ENCODE peak calls at places on chromosomes 11 and 22, in five cellular contexts. One of them, this sample, is unnamed.

GRCh38 chr11:34238533-34238932 is 119.3 kb downstream of the ABTB2 start:
- DNase-seq in AG09309: no peak
- DNase-seq in nephron progenitor cell: no peak
- DNase-seq in CD8-positive, alpha-beta T cell: no peak
- DNase-seq in left ventricle myocardium inferior: no peak
- DNase-seq in this sample: no peak

GRCh38 chr22:35023692-35024363 is 42.1 kb upstream of the ISX start:
- DNase-seq in left ventricle myocardium inferior: peak
- DNase-seq in CD8-positive, alpha-beta T cell: peak
- DNase-seq in nephron progenitor cell: peak
- DNase-seq in AG09309: no peak
- DNase-seq in this sample: peak

GRCh38 chr22:39496131-39496838 is 5.8 kb upstream of the MIEF1 start:
- DNase-seq in CD8-positive, alpha-beta T cell: peak
- DNase-seq in left ventricle myocardium inferior: peak
- DNase-seq in nephron progenitor cell: peak
- DNase-seq in AG09309: no peak
- DNase-seq in this sample: peak

GRCh38 chr11:9750551-9750950 is 86.7 kb downstream of the SWAP70 start:
- DNase-seq in CD8-positive, alpha-beta T cell: no peak
- DNase-seq in left ventricle myocardium inferior: no peak
- DNase-seq in nephron progenitor cell: no peak
- DNase-seq in AG09309: no peak
- DNase-seq in this sample: no peak

GRCh38 chr22:37848587-37849088 is 581 bp upstream of the EIF3L start:
- DNase-seq in CD8-positive, alpha-beta T cell: peak
- DNase-seq in left ventricle myocardium inferior: no peak
- DNase-seq in nephron progenitor cell: no peak
- DNase-seq in AG09309: no peak
- DNase-seq in this sample: peak

GRCh38 chr11:119688362-119688761 is 40.6 kb downstream of the NECTIN1 start:
- DNase-seq in AG09309: no peak
- DNase-seq in left ventricle myocardium inferior: no peak
- DNase-seq in nephron progenitor cell: no peak
- DNase-seq in CD8-positive, alpha-beta T cell: no peak
- DNase-seq in this sample: no peak

GRCh38 chr22:27987557-27987956 is 68.5 kb upstream of the PITPNB start:
- DNase-seq in left ventricle myocardium inferior: no peak
- DNase-seq in nephron progenitor cell: no peak
- DNase-seq in AG09309: peak
- DNase-seq in CD8-positive, alpha-beta T cell: no peak
- DNase-seq in this sample: no peak

GRCh38 chr22:37103696-37104452 is 5.6 kb downstream of the TMPRSS6 start:
- DNase-seq in nephron progenitor cell: peak
- DNase-seq in left ventricle myocardium inferior: no peak
- DNase-seq in AG09309: no peak
- DNase-seq in CD8-positive, alpha-beta T cell: no peak
- DNase-seq in this sample: no peak

GRCh38 chr22:41948142-41948541 is 1.2 kb upstream of the CENPM start:
- DNase-seq in left ventricle myocardium inferior: no peak
- DNase-seq in nephron progenitor cell: no peak
- DNase-seq in CD8-positive, alpha-beta T cell: no peak
- DNase-seq in AG09309: no peak
- DNase-seq in this sample: no peak

GRCh38 chr22:19873960-19874306 is 19.3 kb upstream of the GNB1L start:
- DNase-seq in left ventricle myocardium inferior: no peak
- DNase-seq in CD8-positive, alpha-beta T cell: no peak
- DNase-seq in AG09309: no peak
- DNase-seq in nephron progenitor cell: no peak
- DNase-seq in this sample: peak

GRCh38 chr22:28799834-28800307 is 498 bp downstream of the XBP1 start:
- DNase-seq in left ventricle myocardium inferior: peak
- DNase-seq in CD8-positive, alpha-beta T cell: peak
- DNase-seq in AG09309: peak
- DNase-seq in nephron progenitor cell: peak
- DNase-seq in this sample: peak

GRCh38 chr22:48199667-48200066 is 1437.2 kb downstream of the TBC1D22A start:
- DNase-seq in CD8-positive, alpha-beta T cell: no peak
- DNase-seq in nephron progenitor cell: no peak
- DNase-seq in AG09309: no peak
- DNase-seq in left ventricle myocardium inferior: no peak
- DNase-seq in this sample: no peak

GRCh38 chr11:110463153-110463552 is 33.4 kb downstream of the FDX1 start:
- DNase-seq in AG09309: no peak
- DNase-seq in left ventricle myocardium inferior: peak
- DNase-seq in nephron progenitor cell: peak
- DNase-seq in CD8-positive, alpha-beta T cell: no peak
- DNase-seq in this sample: peak

GRCh38 chr22:20111689-20112622 is 3.9 kb upstream of the RANBP1 start:
- DNase-seq in CD8-positive, alpha-beta T cell: no peak
- DNase-seq in nephron progenitor cell: no peak
- DNase-seq in AG09309: no peak
- DNase-seq in left ventricle myocardium inferior: peak
- DNase-seq in this sample: peak

GRCh38 chr22:38700271-38700788 is 413 bp downstream of the JOSD1 start:
- DNase-seq in nephron progenitor cell: peak
- DNase-seq in left ventricle myocardium inferior: peak
- DNase-seq in AG09309: no peak
- DNase-seq in CD8-positive, alpha-beta T cell: no peak
- DNase-seq in this sample: peak

GRCh38 chr22:38069372-38070249 is 12.4 kb downstream of the PICK1 start:
- DNase-seq in AG09309: peak
- DNase-seq in nephron progenitor cell: peak
- DNase-seq in CD8-positive, alpha-beta T cell: no peak
- DNase-seq in left ventricle myocardium inferior: peak
- DNase-seq in this sample: peak

GRCh38 chr22:41713004-41713403 is 13.7 kb downstream of the MEI1 start:
- DNase-seq in AG09309: no peak
- DNase-seq in nephron progenitor cell: no peak
- DNase-seq in CD8-positive, alpha-beta T cell: no peak
- DNase-seq in left ventricle myocardium inferior: no peak
- DNase-seq in this sample: no peak

GRCh38 chr11:118339281-118340045 is 3.0 kb downstream of the CD3D start:
- DNase-seq in nephron progenitor cell: no peak
- DNase-seq in left ventricle myocardium inferior: no peak
- DNase-seq in AG09309: no peak
- DNase-seq in CD8-positive, alpha-beta T cell: no peak
- DNase-seq in this sample: no peak

GRCh38 chr22:50016988-50017700 is 4.6 kb upstream of the IL17REL start:
- DNase-seq in CD8-positive, alpha-beta T cell: peak
- DNase-seq in nephron progenitor cell: no peak
- DNase-seq in left ventricle myocardium inferior: peak
- DNase-seq in AG09309: no peak
- DNase-seq in this sample: peak

GRCh38 chr11:1299621-1300020 is 9.8 kb downstream of the TOLLIP start:
- DNase-seq in AG09309: no peak
- DNase-seq in nephron progenitor cell: no peak
- DNase-seq in CD8-positive, alpha-beta T cell: no peak
- DNase-seq in left ventricle myocardium inferior: no peak
- DNase-seq in this sample: no peak

GRCh38 chr11:15114501-15115475 is at the start of gene INSC:
- DNase-seq in nephron progenitor cell: peak
- DNase-seq in left ventricle myocardium inferior: peak
- DNase-seq in CD8-positive, alpha-beta T cell: no peak
- DNase-seq in AG09309: no peak
- DNase-seq in this sample: peak

GRCh38 chr22:24060375-24060788 is 49.3 kb downstream of the CABIN1 start:
- DNase-seq in AG09309: peak
- DNase-seq in nephron progenitor cell: no peak
- DNase-seq in left ventricle myocardium inferior: no peak
- DNase-seq in CD8-positive, alpha-beta T cell: no peak
- DNase-seq in this sample: no peak

GRCh38 chr22:42343551-42344081 is 73.2 kb upstream of the TCF20 start:
- DNase-seq in nephron progenitor cell: peak
- DNase-seq in CD8-positive, alpha-beta T cell: no peak
- DNase-seq in left ventricle myocardium inferior: no peak
- DNase-seq in AG09309: no peak
- DNase-seq in this sample: no peak

GRCh38 chr11:75598900-75599299 is 36.8 kb downstream of the SERPINH1 start:
- DNase-seq in CD8-positive, alpha-beta T cell: no peak
- DNase-seq in left ventricle myocardium inferior: no peak
- DNase-seq in AG09309: no peak
- DNase-seq in nephron progenitor cell: no peak
- DNase-seq in this sample: no peak

GRCh38 chr11:65887723-65888162 is 528 bp downstream of the FIBP start:
- DNase-seq in CD8-positive, alpha-beta T cell: no peak
- DNase-seq in AG09309: no peak
- DNase-seq in nephron progenitor cell: no peak
- DNase-seq in left ventricle myocardium inferior: no peak
- DNase-seq in this sample: peak

GRCh38 chr11:73184953-73185671 is 33.0 kb upstream of the P2RY2 start:
- DNase-seq in left ventricle myocardium inferior: peak
- DNase-seq in nephron progenitor cell: peak
- DNase-seq in AG09309: no peak
- DNase-seq in CD8-positive, alpha-beta T cell: peak
- DNase-seq in this sample: peak

DNA sequence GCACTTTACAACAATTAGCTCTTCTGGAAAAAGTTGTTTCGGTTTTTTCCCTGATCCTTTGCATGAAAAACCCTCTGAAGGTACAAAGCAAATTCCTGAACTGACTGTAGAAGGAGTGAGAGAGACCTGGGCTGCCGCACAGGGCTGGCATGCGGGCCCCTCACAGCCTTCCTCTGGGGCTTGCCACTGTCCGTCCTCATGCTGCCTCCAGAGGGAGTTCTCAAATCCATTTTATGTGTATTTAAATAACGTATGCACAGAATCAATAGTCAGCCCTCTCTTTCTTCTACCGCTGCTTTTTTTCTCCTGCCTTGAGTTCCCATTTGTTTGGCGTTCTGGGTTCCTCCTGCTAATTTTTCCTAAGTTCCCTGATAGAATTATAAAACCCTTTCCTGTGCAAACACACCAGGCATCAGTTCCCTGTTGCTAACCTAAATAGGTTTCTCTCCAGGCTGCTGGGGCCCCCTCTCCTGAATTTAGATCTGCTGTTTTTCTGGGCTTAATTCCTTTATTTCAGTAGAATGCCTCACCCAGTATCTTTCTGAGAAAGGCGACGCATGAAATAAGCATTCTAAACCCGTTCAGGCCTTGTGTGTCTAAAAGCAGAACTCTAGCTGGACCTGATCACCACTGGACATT is 52.4 kb downstream of the PHF21B start:
- DNase-seq in CD8-positive, alpha-beta T cell: no peak
- DNase-seq in nephron progenitor cell: no peak
- DNase-seq in left ventricle myocardium inferior: no peak
- DNase-seq in AG09309: no peak
- DNase-seq in this sample: no peak
- TF ChIP-seq CTCF in CD8-positive, alpha-beta T cell: no peak
- TF ChIP-seq CTCF in nephron progenitor cell: peak
- TF ChIP-seq CTCF in left ventricle myocardium inferior: no peak
- TF ChIP-seq CTCF in AG09309: peak
- TF ChIP-seq CTCF in this sample: no peak

GRCh38 chr11:86571273-86571948 is 101.0 kb downstream of the ME3 start:
- DNase-seq in left ventricle myocardium inferior: no peak
- DNase-seq in nephron progenitor cell: peak
- DNase-seq in AG09309: no peak
- DNase-seq in CD8-positive, alpha-beta T cell: no peak
- DNase-seq in this sample: no peak
- TF ChIP-seq CTCF in left ventricle myocardium inferior: peak
- TF ChIP-seq CTCF in nephron progenitor cell: peak
- TF ChIP-seq CTCF in AG09309: peak
- TF ChIP-seq CTCF in CD8-positive, alpha-beta T cell: no peak
- TF ChIP-seq CTCF in this sample: peak

GRCh38 chr11:43543313-43543712 is 137.2 kb upstream of the HSD17B12 start:
- DNase-seq in left ventricle myocardium inferior: no peak
- DNase-seq in CD8-positive, alpha-beta T cell: no peak
- DNase-seq in AG09309: no peak
- DNase-seq in nephron progenitor cell: no peak
- DNase-seq in this sample: no peak
- TF ChIP-seq CTCF in left ventricle myocardium inferior: no peak
- TF ChIP-seq CTCF in CD8-positive, alpha-beta T cell: no peak
- TF ChIP-seq CTCF in AG09309: no peak
- TF ChIP-seq CTCF in nephron progenitor cell: no peak
- TF ChIP-seq CTCF in this sample: no peak

DNA sequence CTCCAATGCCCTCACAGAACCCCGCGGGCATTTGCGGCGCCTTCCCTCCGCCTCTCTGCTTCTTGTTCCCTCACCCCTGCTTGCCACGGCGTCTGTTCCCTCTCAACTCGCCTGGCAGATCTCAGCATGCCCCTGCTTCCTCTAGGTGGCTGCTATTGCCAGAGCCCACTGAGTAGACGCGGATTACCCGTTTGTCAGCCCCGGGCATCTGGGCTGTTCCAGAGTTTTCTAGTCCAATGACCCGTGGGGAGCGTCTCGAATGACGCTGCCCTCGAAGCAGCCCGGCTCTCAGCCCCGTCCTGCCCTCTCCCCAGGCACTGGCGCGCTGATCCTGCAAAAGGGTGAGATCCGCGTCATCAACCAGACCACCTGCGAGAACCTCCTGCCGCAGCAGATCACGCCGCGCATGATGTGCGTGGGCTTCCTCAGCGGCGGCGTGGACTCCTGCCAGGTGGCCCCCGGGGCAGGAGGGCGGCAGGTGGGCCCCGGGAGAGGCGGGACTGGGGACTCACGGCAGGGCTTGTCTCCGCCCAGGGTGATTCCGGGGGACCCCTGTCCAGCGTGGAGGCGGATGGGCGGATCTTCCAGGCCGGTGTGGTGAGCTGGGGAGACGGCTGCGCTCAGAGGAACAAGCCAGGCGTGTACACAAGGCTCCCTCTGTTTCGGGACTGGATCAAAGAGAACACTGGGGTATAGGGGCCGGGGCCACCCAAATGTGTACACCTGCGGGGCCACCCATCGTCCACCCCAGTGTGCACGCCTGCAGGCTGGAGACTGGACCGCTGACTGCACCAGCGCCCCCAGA is 49.7 kb downstream of the ST14 start:
- DNase-seq in AG09309: no peak
- DNase-seq in nephron progenitor cell: no peak
- DNase-seq in CD8-positive, alpha-beta T cell: peak
- DNase-seq in left ventricle myocardium inferior: no peak
- DNase-seq in this sample: peak
- TF ChIP-seq CTCF in AG09309: no peak
- TF ChIP-seq CTCF in nephron progenitor cell: no peak
- TF ChIP-seq CTCF in CD8-positive, alpha-beta T cell: no peak
- TF ChIP-seq CTCF in left ventricle myocardium inferior: no peak
- TF ChIP-seq CTCF in this sample: no peak

GRCh38 chr11:124069429-124070401 is 28.6 kb upstream of the OR10G7 start:
- DNase-seq in left ventricle myocardium inferior: no peak
- DNase-seq in AG09309: peak
- DNase-seq in nephron progenitor cell: peak
- DNase-seq in CD8-positive, alpha-beta T cell: peak
- DNase-seq in this sample: peak
- TF ChIP-seq CTCF in left ventricle myocardium inferior: peak
- TF ChIP-seq CTCF in AG09309: peak
- TF ChIP-seq CTCF in nephron progenitor cell: peak
- TF ChIP-seq CTCF in CD8-positive, alpha-beta T cell: no peak
- TF ChIP-seq CTCF in this sample: peak

This sample was measured in mucosa of descending colon.